ENCODE peak calls at places on chromosome 9, in ten cellular contexts. L, J, K, P, Z, A, G, X, W and I are unnamed samples.

GRCh38 chr9:96084289-96084688 is 208.8 kb downstream of the ERCC6L2 start:
- DNase-seq in L (no peak), J (no peak), K (peak), P (no peak), Z (no peak), A (no peak), G (no peak), X (no peak), W (no peak), I (no peak)

GRCh38 chr9:96202971-96203780 is 98.8 kb downstream of the HSD17B3 start:
- DNase-seq in L (no peak), J (no peak), K (no peak), P (no peak), Z (no peak), A (no peak), G (peak), X (no peak), W (no peak), I (no peak)

GRCh38 chr9:32350682-32351081 is 33.8 kb upstream of the ACO1 start:
- DNase-seq in L (peak), J (no peak), K (no peak), P (peak), Z (peak), A (no peak), G (no peak), X (peak), W (peak), I (peak)

GRCh38 chr9:136100700-136101614 is 5.9 kb upstream of the NACC2 start:
- DNase-seq in L (no peak), J (no peak), K (no peak), P (no peak), Z (no peak), A (no peak), G (no peak), X (no peak), W (no peak), I (no peak)

GRCh38 chr9:112535811-112536210 is 49.2 kb downstream of the KIAA1958 start:
- DNase-seq in L (peak), J (no peak), K (no peak), P (no peak), Z (no peak), A (no peak), G (no peak), X (peak), W (no peak), I (no peak)

GRCh38 chr9:88106492-88106891 is 31.8 kb downstream of the SPATA31C2 start:
- DNase-seq in L (peak), J (no peak), K (no peak), P (no peak), Z (peak), A (no peak), G (no peak), X (peak), W (peak), I (peak)

GRCh38 chr9:89522261-89522978 is 24.5 kb upstream of the SEMA4D start:
- DNase-seq in L (no peak), J (no peak), K (no peak), P (no peak), Z (no peak), A (no peak), G (peak), X (no peak), W (no peak), I (no peak)

GRCh38 chr9:116482740-116483139 is 204.4 kb upstream of the TRIM32 start:
- DNase-seq in L (peak), J (no peak), K (no peak), P (no peak), Z (no peak), A (no peak), G (no peak), X (peak), W (no peak), I (no peak)

GRCh38 chr9:132627120-132627519 is 42.7 kb downstream of the DDX31 start:
- DNase-seq in L (no peak), J (no peak), K (no peak), P (no peak), Z (no peak), A (no peak), G (no peak), X (no peak), W (no peak), I (no peak)

GRCh38 chr9:2904242-2904930 is 60.5 kb upstream of the PUM3 start:
- DNase-seq in L (no peak), J (no peak), K (no peak), P (no peak), Z (no peak), A (no peak), G (no peak), X (no peak), W (no peak), I (no peak)

GRCh38 chr9:6686396-6686795 is 40.9 kb upstream of the GLDC start:
- DNase-seq in L (peak), J (no peak), K (no peak), P (no peak), Z (no peak), A (no peak), G (no peak), X (peak), W (peak), I (peak)

GRCh38 chr9:115411993-115412452 is 294.1 kb upstream of the TNC start:
- DNase-seq in L (peak), J (no peak), K (peak), P (no peak), Z (no peak), A (peak), G (no peak), X (peak), W (peak), I (no peak)

GRCh38 chr9:105413486-105414068 is 34.3 kb upstream of the FSD1L start:
- DNase-seq in L (peak), J (no peak), K (no peak), P (peak), Z (peak), A (no peak), G (no peak), X (peak), W (peak), I (peak)

GRCh38 chr9:347667-348292 is 133.1 kb downstream of the DOCK8 start:
- DNase-seq in L (peak), J (no peak), K (peak), P (peak), Z (peak), A (no peak), G (no peak), X (peak), W (peak), I (peak)

GRCh38 chr9:103407260-103407659 is 412.1 kb downstream of the CYLC2 start:
- DNase-seq in L (no peak), J (no peak), K (no peak), P (no peak), Z (no peak), A (no peak), G (no peak), X (no peak), W (no peak), I (no peak)

GRCh38 chr9:101639785-101640437 is 45.1 kb upstream of the PPP3R2 start:
- DNase-seq in L (peak), J (no peak), K (no peak), P (no peak), Z (no peak), A (no peak), G (no peak), X (no peak), W (peak), I (no peak)

GRCh38 chr9:98614941-98615340 is 93.8 kb downstream of the GABBR2 start:
- DNase-seq in L (no peak), J (no peak), K (no peak), P (no peak), Z (no peak), A (no peak), G (no peak), X (no peak), W (no peak), I (no peak)

GRCh38 chr9:92141144-92142129 is 26.2 kb upstream of the SPTLC1 start:
- DNase-seq in L (peak), J (peak), K (no peak), P (no peak), Z (no peak), A (no peak), G (peak), X (no peak), W (no peak), I (peak)

GRCh38 chr9:15417626-15418025 is 5.0 kb upstream of the SNAPC3 start:
- DNase-seq in L (no peak), J (no peak), K (no peak), P (no peak), Z (no peak), A (no peak), G (no peak), X (no peak), W (no peak), I (no peak)

GRCh38 chr9:131841765-131842318 is 102.0 kb upstream of the RAPGEF1 start:
- DNase-seq in L (no peak), J (no peak), K (no peak), P (no peak), Z (no peak), A (no peak), G (no peak), X (no peak), W (no peak), I (no peak)

GRCh38 chr9:98222885-98223640 is 30.6 kb upstream of the CORO2A start:
- DNase-seq in L (peak), J (no peak), K (peak), P (peak), Z (peak), A (peak), G (no peak), X (peak), W (peak), I (peak)

GRCh38 chr9:36092509-36093215 is 43.9 kb upstream of the GLIPR2 start:
- DNase-seq in L (no peak), J (no peak), K (no peak), P (no peak), Z (no peak), A (no peak), G (no peak), X (no peak), W (no peak), I (no peak)

GRCh38 chr9:136343884-136344269 is 16.5 kb downstream of the GPSM1 start:
- DNase-seq in L (no peak), J (no peak), K (no peak), P (no peak), Z (no peak), A (no peak), G (no peak), X (no peak), W (no peak), I (no peak)

GRCh38 chr9:119283118-119283794 is 86.0 kb downstream of the BRINP1 start:
- DNase-seq in L (no peak), J (no peak), K (no peak), P (no peak), Z (no peak), A (no peak), G (no peak), X (peak), W (peak), I (no peak)

GRCh38 chr9:91534374-91534773 is 110.7 kb upstream of the NFIL3 start:
- DNase-seq in L (peak), J (no peak), K (no peak), P (no peak), Z (no peak), A (no peak), G (no peak), X (peak), W (peak), I (peak)

GRCh38 chr9:134669556-134669955 is 28.0 kb downstream of the COL5A1 start:
- DNase-seq in L (no peak), J (no peak), K (no peak), P (peak), Z (no peak), A (no peak), G (peak), X (no peak), W (no peak), I (no peak)

GRCh38 chr9:136471802-136472487 is 10.9 kb downstream of the SEC16A start:
- DNase-seq in L (no peak), J (no peak), K (no peak), P (no peak), Z (no peak), A (no peak), G (no peak), X (no peak), W (no peak), I (no peak)

GRCh38 chr9:33180526-33181184 is 13.5 kb upstream of the B4GALT1 start:
- DNase-seq in L (peak), J (no peak), K (no peak), P (no peak), Z (no peak), A (no peak), G (no peak), X (peak), W (peak), I (peak)

GRCh38 chr9:38419216-38419615 is 5.0 kb downstream of the IGFBPL1 start:
- DNase-seq in L (no peak), J (no peak), K (no peak), P (no peak), Z (no peak), A (no peak), G (no peak), X (no peak), W (no peak), I (no peak)

GRCh38 chr9:38418366-38418765 is 5.9 kb downstream of the IGFBPL1 start:
- DNase-seq in L (no peak), J (no peak), K (no peak), P (no peak), Z (no peak), A (no peak), G (no peak), X (no peak), W (no peak), I (no peak)

GRCh38 chr9:38415846-38416245 is 8.4 kb downstream of the IGFBPL1 start:
- DNase-seq in L (no peak), J (no peak), K (no peak), P (no peak), Z (no peak), A (no peak), G (no peak), X (no peak), W (no peak), I (no peak)

GRCh38 chr9:38416461-38416860 is 7.8 kb downstream of the IGFBPL1 start:
- DNase-seq in L (no peak), J (no peak), K (no peak), P (no peak), Z (no peak), A (no peak), G (no peak), X (no peak), W (no peak), I (no peak)

DNA sequence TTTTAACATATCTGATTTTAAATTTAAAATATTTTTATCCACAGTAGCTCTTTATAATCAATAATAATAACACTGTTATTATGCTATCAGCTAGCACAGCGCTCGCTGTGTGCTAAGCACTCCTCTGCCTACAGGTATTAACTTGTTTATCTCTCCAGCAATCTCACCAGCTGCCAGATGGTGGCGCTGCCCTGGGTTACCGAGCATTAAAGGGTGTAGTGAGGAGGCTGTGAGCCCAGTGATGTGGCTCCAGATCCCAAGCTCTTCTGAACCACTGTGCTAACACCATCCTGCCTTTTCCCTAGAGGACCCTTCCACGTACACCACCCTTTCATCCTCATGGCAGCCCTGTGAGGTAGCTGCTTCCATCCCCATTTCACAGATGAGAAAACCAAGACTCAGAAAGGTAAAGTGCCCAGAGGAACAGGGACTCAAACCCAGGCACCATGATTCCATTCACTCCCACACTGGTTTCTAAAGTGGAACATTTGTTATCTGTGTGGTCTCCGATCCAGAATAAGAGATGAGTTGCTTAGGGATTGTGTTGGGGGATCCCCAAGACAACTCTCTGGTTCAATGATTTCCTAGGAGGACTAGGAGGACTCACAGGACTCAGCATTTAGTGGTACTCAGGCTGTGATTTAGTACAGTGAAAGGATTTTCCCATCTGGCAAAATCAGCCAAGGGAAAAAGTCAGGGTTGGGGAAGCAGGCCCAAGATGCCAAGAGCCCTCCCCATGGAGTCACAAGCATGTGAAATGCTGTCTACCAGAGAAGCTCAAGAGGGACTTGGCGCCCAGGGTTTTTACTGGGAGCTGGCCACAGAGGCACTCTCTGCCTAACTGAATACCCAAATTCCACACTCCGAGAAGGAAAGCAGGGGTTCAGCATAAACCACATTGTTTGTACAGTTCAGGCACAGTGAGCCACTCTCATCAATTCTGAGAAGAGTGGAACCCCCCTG is 7.0 kb downstream of the IGFBPL1 start:
- DNase-seq in L (no peak), J (no peak), K (no peak), P (peak), Z (peak), A (no peak), G (no peak), X (no peak), W (peak), I (no peak)
- TF ChIP-seq CTCF in L (peak), J (no peak), K (peak), P (peak), Z (peak), A (peak), G (peak), X (peak), W (peak), I (peak)

GRCh38 chr9:37407468-37407867 is 15.0 kb upstream of the GRHPR start:
- DNase-seq in L (no peak), J (no peak), K (no peak), P (peak), Z (no peak), A (no peak), G (no peak), X (no peak), W (peak), I (no peak)
- H3K4me3 ChIP-seq in L (no peak), J (no peak), K (no peak), P (no peak), Z (no peak), A (no peak), G (no peak), X (no peak), W (no peak), I (no peak)

GRCh38 chr9:125360621-125361020 is 99.0 kb downstream of the GAPVD1 start:
- DNase-seq in L (no peak), J (no peak), K (no peak), P (no peak), Z (no peak), A (no peak), G (no peak), X (no peak), W (no peak), I (no peak)

GRCh38 chr9:125356032-125356431 is 94.4 kb downstream of the GAPVD1 start:
- DNase-seq in L (no peak), J (no peak), K (no peak), P (no peak), Z (no peak), A (no peak), G (no peak), X (no peak), W (no peak), I (no peak)

GRCh38 chr9:125366676-125367075 is 105.0 kb downstream of the GAPVD1 start:
- DNase-seq in L (no peak), J (no peak), K (no peak), P (no peak), Z (no peak), A (no peak), G (no peak), X (no peak), W (no peak), I (no peak)

GRCh38 chr9:125359011-125359410 is 97.4 kb downstream of the GAPVD1 start:
- DNase-seq in L (no peak), J (no peak), K (no peak), P (no peak), Z (no peak), A (no peak), G (no peak), X (no peak), W (no peak), I (no peak)

GRCh38 chr9:125361837-125362531 is 100.4 kb downstream of the GAPVD1 start:
- DNase-seq in L (peak), J (no peak), K (peak), P (no peak), Z (peak), A (no peak), G (no peak), X (no peak), W (peak), I (peak)
- TF ChIP-seq CTCF in L (peak), J (no peak), K (peak), P (peak), Z (no peak), A (peak), G (no peak), X (peak), W (peak), I (no peak)

GRCh38 chr9:78296208-78296892 is 575 bp upstream of the PSAT1 start:
- DNase-seq in L (peak), J (peak), K (no peak), P (peak), Z (no peak), A (no peak), G (no peak), X (no peak), W (peak), I (peak)
- H3K4me3 ChIP-seq in L (peak), J (peak), K (peak), P (peak), Z (peak), A (peak), G (peak), X (peak), W (peak), I (peak)

DNA sequence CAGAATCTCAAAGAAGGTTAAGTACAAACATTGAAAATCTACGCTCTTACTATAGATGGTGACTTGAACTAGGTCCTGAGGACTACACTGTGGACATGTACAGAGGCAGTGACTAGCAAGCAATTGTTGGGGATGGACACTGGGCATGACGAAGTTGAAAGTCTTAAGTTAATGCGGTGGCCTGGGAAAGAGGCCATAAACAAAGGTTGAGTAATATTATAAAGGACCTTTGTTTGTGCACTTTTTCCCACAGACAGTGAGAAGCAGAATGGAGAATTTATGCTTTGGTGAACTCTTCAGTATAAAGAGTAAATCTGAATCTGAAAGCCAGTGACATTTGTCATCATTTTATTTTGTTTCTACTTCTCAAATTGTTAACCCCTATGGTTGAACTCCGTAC is 15.3 kb downstream of the ALDH1A1 start:
- DNase-seq in L (no peak), J (no peak), K (no peak), P (no peak), Z (no peak), A (no peak), G (no peak), X (no peak), W (no peak), I (no peak)
- TF ChIP-seq CTCF in L (no peak), J (no peak), K (no peak), P (no peak), Z (no peak), A (no peak), G (no peak), X (no peak), W (no peak), I (no peak)

GRCh38 chr9:34650816-34651215 is 1.2 kb upstream of the IL11RA start:
- DNase-seq in L (peak), J (no peak), K (no peak), P (no peak), Z (no peak), A (no peak), G (no peak), X (no peak), W (no peak), I (peak)

GRCh38 chr9:34653131-34653530 is 1.1 kb downstream of the IL11RA start:
- DNase-seq in L (no peak), J (no peak), K (no peak), P (no peak), Z (no peak), A (no peak), G (peak), X (peak), W (no peak), I (peak)

GRCh38 chr9:34652608-34653007 is 623 bp downstream of the IL11RA start:
- DNase-seq in L (no peak), J (no peak), K (no peak), P (no peak), Z (no peak), A (no peak), G (no peak), X (no peak), W (no peak), I (peak)

GRCh38 chr9:34651286-34651685 is 699 bp upstream of the IL11RA start:
- DNase-seq in L (peak), J (no peak), K (no peak), P (no peak), Z (no peak), A (no peak), G (peak), X (peak), W (no peak), I (peak)

GRCh38 chr9:34651876-34652602 is at the start of gene IL11RA:
- DNase-seq in L (peak), J (peak), K (no peak), P (peak), Z (peak), A (no peak), G (peak), X (peak), W (peak), I (peak)
- H3K4me3 ChIP-seq in L (peak), J (no peak), K (peak), P (peak), Z (peak), A (peak), G (peak), X (peak), W (peak), I (peak)